ENCODE peak calls at places on chromosomes 13 and 19, in ten cellular contexts. One of them, this sample, is unnamed.

GRCh38 chr13:114087430-114087829 is 45.0 kb downstream of the RASA3 start:
- DNase-seq in HFF-Myc: no peak
- DNase-seq in astrocyte of the spinal cord: no peak
- DNase-seq in astrocyte of the hippocampus: no peak
- DNase-seq in B cell: no peak
- DNase-seq in stimulated activated CD4-positive, alpha-beta T cell treated with anti-CD3 and anti-CD28 coated beads, Interleukin-12 subunit alpha, Interleukin-12 subunit beta, amount 100 ng/mL, for 24 hours: no peak
- DNase-seq in memory B cell: no peak
- DNase-seq in NCI-H510A: no peak
- DNase-seq in breast epithelium: no peak
- DNase-seq in CD8-positive, alpha-beta memory T cell: peak
- DNase-seq in this sample: no peak

GRCh38 chr19:48934837-48935236 is 1.3 kb downstream of the DHDH start:
- DNase-seq in HFF-Myc: no peak
- DNase-seq in astrocyte of the spinal cord: no peak
- DNase-seq in astrocyte of the hippocampus: no peak
- DNase-seq in B cell: no peak
- DNase-seq in stimulated activated CD4-positive, alpha-beta T cell treated with anti-CD3 and anti-CD28 coated beads, Interleukin-12 subunit alpha, Interleukin-12 subunit beta, amount 100 ng/mL, for 24 hours: no peak
- DNase-seq in memory B cell: no peak
- DNase-seq in NCI-H510A: no peak
- DNase-seq in breast epithelium: no peak
- DNase-seq in CD8-positive, alpha-beta memory T cell: no peak
- DNase-seq in this sample: no peak

GRCh38 chr13:23322353-23323336 is 110.9 kb downstream of the SACS start:
- DNase-seq in HFF-Myc: no peak
- DNase-seq in astrocyte of the spinal cord: no peak
- DNase-seq in astrocyte of the hippocampus: no peak
- DNase-seq in B cell: no peak
- DNase-seq in stimulated activated CD4-positive, alpha-beta T cell treated with anti-CD3 and anti-CD28 coated beads, Interleukin-12 subunit alpha, Interleukin-12 subunit beta, amount 100 ng/mL, for 24 hours: no peak
- DNase-seq in memory B cell: no peak
- DNase-seq in NCI-H510A: peak
- DNase-seq in breast epithelium: no peak
- DNase-seq in CD8-positive, alpha-beta memory T cell: no peak
- DNase-seq in this sample: no peak

GRCh38 chr19:47037766-47038165 is 10.7 kb downstream of the TMEM160 start:
- DNase-seq in HFF-Myc: no peak
- DNase-seq in astrocyte of the spinal cord: no peak
- DNase-seq in astrocyte of the hippocampus: no peak
- DNase-seq in B cell: no peak
- DNase-seq in stimulated activated CD4-positive, alpha-beta T cell treated with anti-CD3 and anti-CD28 coated beads, Interleukin-12 subunit alpha, Interleukin-12 subunit beta, amount 100 ng/mL, for 24 hours: no peak
- DNase-seq in memory B cell: no peak
- DNase-seq in NCI-H510A: no peak
- DNase-seq in breast epithelium: no peak
- DNase-seq in CD8-positive, alpha-beta memory T cell: no peak
- DNase-seq in this sample: no peak

GRCh38 chr13:110835721-110836599 is 78.9 kb downstream of the ANKRD10 start:
- DNase-seq in HFF-Myc: no peak
- DNase-seq in astrocyte of the spinal cord: no peak
- DNase-seq in astrocyte of the hippocampus: no peak
- DNase-seq in B cell: no peak
- DNase-seq in stimulated activated CD4-positive, alpha-beta T cell treated with anti-CD3 and anti-CD28 coated beads, Interleukin-12 subunit alpha, Interleukin-12 subunit beta, amount 100 ng/mL, for 24 hours: no peak
- DNase-seq in memory B cell: no peak
- DNase-seq in NCI-H510A: no peak
- DNase-seq in breast epithelium: no peak
- DNase-seq in CD8-positive, alpha-beta memory T cell: no peak
- DNase-seq in this sample: no peak

GRCh38 chr19:51710163-51710562 is 13.6 kb downstream of the HAS1 start:
- DNase-seq in HFF-Myc: no peak
- DNase-seq in astrocyte of the spinal cord: peak
- DNase-seq in astrocyte of the hippocampus: peak
- DNase-seq in B cell: no peak
- DNase-seq in stimulated activated CD4-positive, alpha-beta T cell treated with anti-CD3 and anti-CD28 coated beads, Interleukin-12 subunit alpha, Interleukin-12 subunit beta, amount 100 ng/mL, for 24 hours: no peak
- DNase-seq in memory B cell: no peak
- DNase-seq in NCI-H510A: no peak
- DNase-seq in breast epithelium: no peak
- DNase-seq in CD8-positive, alpha-beta memory T cell: no peak
- DNase-seq in this sample: no peak

GRCh38 chr19:4086336-4086953 is 19.7 kb upstream of the ZBTB7A start:
- DNase-seq in HFF-Myc: no peak
- DNase-seq in astrocyte of the spinal cord: no peak
- DNase-seq in astrocyte of the hippocampus: no peak
- DNase-seq in B cell: no peak
- DNase-seq in stimulated activated CD4-positive, alpha-beta T cell treated with anti-CD3 and anti-CD28 coated beads, Interleukin-12 subunit alpha, Interleukin-12 subunit beta, amount 100 ng/mL, for 24 hours: no peak
- DNase-seq in memory B cell: no peak
- DNase-seq in NCI-H510A: no peak
- DNase-seq in breast epithelium: no peak
- DNase-seq in CD8-positive, alpha-beta memory T cell: no peak
- DNase-seq in this sample: no peak

GRCh38 chr19:19433666-19434213 is 28.3 kb downstream of the GATAD2A start:
- DNase-seq in HFF-Myc: no peak
- DNase-seq in astrocyte of the spinal cord: no peak
- DNase-seq in astrocyte of the hippocampus: no peak
- DNase-seq in B cell: no peak
- DNase-seq in stimulated activated CD4-positive, alpha-beta T cell treated with anti-CD3 and anti-CD28 coated beads, Interleukin-12 subunit alpha, Interleukin-12 subunit beta, amount 100 ng/mL, for 24 hours: no peak
- DNase-seq in memory B cell: no peak
- DNase-seq in NCI-H510A: no peak
- DNase-seq in breast epithelium: no peak
- DNase-seq in CD8-positive, alpha-beta memory T cell: no peak
- DNase-seq in this sample: no peak

GRCh38 chr19:13718733-13719132 is 45.6 kb upstream of the MRI1 start:
- DNase-seq in HFF-Myc: no peak
- DNase-seq in astrocyte of the spinal cord: peak
- DNase-seq in astrocyte of the hippocampus: peak
- DNase-seq in B cell: no peak
- DNase-seq in stimulated activated CD4-positive, alpha-beta T cell treated with anti-CD3 and anti-CD28 coated beads, Interleukin-12 subunit alpha, Interleukin-12 subunit beta, amount 100 ng/mL, for 24 hours: no peak
- DNase-seq in memory B cell: no peak
- DNase-seq in NCI-H510A: peak
- DNase-seq in breast epithelium: no peak
- DNase-seq in CD8-positive, alpha-beta memory T cell: no peak
- DNase-seq in this sample: peak

GRCh38 chr19:52219611-52220010 is 29.8 kb downstream of the PPP2R1A start:
- DNase-seq in HFF-Myc: no peak
- DNase-seq in astrocyte of the spinal cord: no peak
- DNase-seq in astrocyte of the hippocampus: no peak
- DNase-seq in B cell: no peak
- DNase-seq in stimulated activated CD4-positive, alpha-beta T cell treated with anti-CD3 and anti-CD28 coated beads, Interleukin-12 subunit alpha, Interleukin-12 subunit beta, amount 100 ng/mL, for 24 hours: no peak
- DNase-seq in memory B cell: no peak
- DNase-seq in NCI-H510A: no peak
- DNase-seq in breast epithelium: no peak
- DNase-seq in CD8-positive, alpha-beta memory T cell: no peak
- DNase-seq in this sample: no peak

GRCh38 chr13:112113355-112113754 is 46.4 kb downstream of the SOX1 start:
- DNase-seq in HFF-Myc: no peak
- DNase-seq in astrocyte of the spinal cord: no peak
- DNase-seq in astrocyte of the hippocampus: no peak
- DNase-seq in B cell: no peak
- DNase-seq in stimulated activated CD4-positive, alpha-beta T cell treated with anti-CD3 and anti-CD28 coated beads, Interleukin-12 subunit alpha, Interleukin-12 subunit beta, amount 100 ng/mL, for 24 hours: no peak
- DNase-seq in memory B cell: no peak
- DNase-seq in NCI-H510A: peak
- DNase-seq in breast epithelium: no peak
- DNase-seq in CD8-positive, alpha-beta memory T cell: no peak
- DNase-seq in this sample: no peak

GRCh38 chr13:79741006-79741405 is 260.1 kb downstream of the NDFIP2 start:
- DNase-seq in HFF-Myc: no peak
- DNase-seq in astrocyte of the spinal cord: peak
- DNase-seq in astrocyte of the hippocampus: peak
- DNase-seq in B cell: no peak
- DNase-seq in stimulated activated CD4-positive, alpha-beta T cell treated with anti-CD3 and anti-CD28 coated beads, Interleukin-12 subunit alpha, Interleukin-12 subunit beta, amount 100 ng/mL, for 24 hours: no peak
- DNase-seq in memory B cell: no peak
- DNase-seq in NCI-H510A: no peak
- DNase-seq in breast epithelium: no peak
- DNase-seq in CD8-positive, alpha-beta memory T cell: no peak
- DNase-seq in this sample: no peak

GRCh38 chr13:50357586-50358118 is 342.4 kb downstream of the KCNRG start:
- DNase-seq in HFF-Myc: peak
- DNase-seq in astrocyte of the spinal cord: peak
- DNase-seq in astrocyte of the hippocampus: peak
- DNase-seq in B cell: no peak
- DNase-seq in stimulated activated CD4-positive, alpha-beta T cell treated with anti-CD3 and anti-CD28 coated beads, Interleukin-12 subunit alpha, Interleukin-12 subunit beta, amount 100 ng/mL, for 24 hours: no peak
- DNase-seq in memory B cell: no peak
- DNase-seq in NCI-H510A: peak
- DNase-seq in breast epithelium: peak
- DNase-seq in CD8-positive, alpha-beta memory T cell: no peak
- DNase-seq in this sample: peak

GRCh38 chr13:100470841-100471505 is 117.6 kb downstream of the GGACT start:
- DNase-seq in HFF-Myc: no peak
- DNase-seq in astrocyte of the spinal cord: no peak
- DNase-seq in astrocyte of the hippocampus: no peak
- DNase-seq in B cell: no peak
- DNase-seq in stimulated activated CD4-positive, alpha-beta T cell treated with anti-CD3 and anti-CD28 coated beads, Interleukin-12 subunit alpha, Interleukin-12 subunit beta, amount 100 ng/mL, for 24 hours: no peak
- DNase-seq in memory B cell: no peak
- DNase-seq in NCI-H510A: no peak
- DNase-seq in breast epithelium: no peak
- DNase-seq in CD8-positive, alpha-beta memory T cell: no peak
- DNase-seq in this sample: no peak

GRCh38 chr19:32070101-32070500 is 275.3 kb upstream of the ZNF507 start:
- DNase-seq in HFF-Myc: no peak
- DNase-seq in astrocyte of the spinal cord: no peak
- DNase-seq in astrocyte of the hippocampus: no peak
- DNase-seq in B cell: no peak
- DNase-seq in stimulated activated CD4-positive, alpha-beta T cell treated with anti-CD3 and anti-CD28 coated beads, Interleukin-12 subunit alpha, Interleukin-12 subunit beta, amount 100 ng/mL, for 24 hours: no peak
- DNase-seq in memory B cell: no peak
- DNase-seq in NCI-H510A: no peak
- DNase-seq in breast epithelium: no peak
- DNase-seq in CD8-positive, alpha-beta memory T cell: no peak
- DNase-seq in this sample: no peak

GRCh38 chr19:33392341-33393285 is 19.1 kb downstream of the CEBPG start:
- DNase-seq in HFF-Myc: no peak
- DNase-seq in astrocyte of the spinal cord: no peak
- DNase-seq in astrocyte of the hippocampus: no peak
- DNase-seq in B cell: no peak
- DNase-seq in stimulated activated CD4-positive, alpha-beta T cell treated with anti-CD3 and anti-CD28 coated beads, Interleukin-12 subunit alpha, Interleukin-12 subunit beta, amount 100 ng/mL, for 24 hours: no peak
- DNase-seq in memory B cell: no peak
- DNase-seq in NCI-H510A: no peak
- DNase-seq in breast epithelium: no peak
- DNase-seq in CD8-positive, alpha-beta memory T cell: peak
- DNase-seq in this sample: no peak

GRCh38 chr13:44436589-44437337 is 63.1 kb downstream of the SERP2 start:
- DNase-seq in HFF-Myc: peak
- DNase-seq in astrocyte of the spinal cord: peak
- DNase-seq in astrocyte of the hippocampus: peak
- DNase-seq in B cell: peak
- DNase-seq in stimulated activated CD4-positive, alpha-beta T cell treated with anti-CD3 and anti-CD28 coated beads, Interleukin-12 subunit alpha, Interleukin-12 subunit beta, amount 100 ng/mL, for 24 hours: peak
- DNase-seq in memory B cell: peak
- DNase-seq in NCI-H510A: peak
- DNase-seq in breast epithelium: peak
- DNase-seq in CD8-positive, alpha-beta memory T cell: no peak
- DNase-seq in this sample: peak

GRCh38 chr13:44576396-44577235 is 486 bp upstream of the TSC22D1 start:
- DNase-seq in HFF-Myc: no peak
- DNase-seq in astrocyte of the spinal cord: no peak
- DNase-seq in astrocyte of the hippocampus: peak
- DNase-seq in B cell: peak
- DNase-seq in stimulated activated CD4-positive, alpha-beta T cell treated with anti-CD3 and anti-CD28 coated beads, Interleukin-12 subunit alpha, Interleukin-12 subunit beta, amount 100 ng/mL, for 24 hours: no peak
- DNase-seq in memory B cell: no peak
- DNase-seq in NCI-H510A: no peak
- DNase-seq in breast epithelium: no peak
- DNase-seq in CD8-positive, alpha-beta memory T cell: peak
- DNase-seq in this sample: no peak

GRCh38 chr19:13072206-13072898 is 30.3 kb downstream of the LYL1 start:
- DNase-seq in HFF-Myc: no peak
- DNase-seq in astrocyte of the spinal cord: no peak
- DNase-seq in astrocyte of the hippocampus: no peak
- DNase-seq in B cell: no peak
- DNase-seq in stimulated activated CD4-positive, alpha-beta T cell treated with anti-CD3 and anti-CD28 coated beads, Interleukin-12 subunit alpha, Interleukin-12 subunit beta, amount 100 ng/mL, for 24 hours: no peak
- DNase-seq in memory B cell: no peak
- DNase-seq in NCI-H510A: no peak
- DNase-seq in breast epithelium: no peak
- DNase-seq in CD8-positive, alpha-beta memory T cell: no peak
- DNase-seq in this sample: no peak

GRCh38 chr13:111664060-111664459 is 343.6 kb downstream of the TEX29 start:
- DNase-seq in HFF-Myc: no peak
- DNase-seq in astrocyte of the spinal cord: no peak
- DNase-seq in astrocyte of the hippocampus: no peak
- DNase-seq in B cell: no peak
- DNase-seq in stimulated activated CD4-positive, alpha-beta T cell treated with anti-CD3 and anti-CD28 coated beads, Interleukin-12 subunit alpha, Interleukin-12 subunit beta, amount 100 ng/mL, for 24 hours: no peak
- DNase-seq in memory B cell: no peak
- DNase-seq in NCI-H510A: no peak
- DNase-seq in breast epithelium: no peak
- DNase-seq in CD8-positive, alpha-beta memory T cell: no peak
- DNase-seq in this sample: no peak

GRCh38 chr13:72763411-72763810 is 18.3 kb downstream of the DIS3 start:
- DNase-seq in HFF-Myc: no peak
- DNase-seq in astrocyte of the spinal cord: no peak
- DNase-seq in astrocyte of the hippocampus: peak
- DNase-seq in B cell: no peak
- DNase-seq in stimulated activated CD4-positive, alpha-beta T cell treated with anti-CD3 and anti-CD28 coated beads, Interleukin-12 subunit alpha, Interleukin-12 subunit beta, amount 100 ng/mL, for 24 hours: no peak
- DNase-seq in memory B cell: no peak
- DNase-seq in NCI-H510A: no peak
- DNase-seq in breast epithelium: no peak
- DNase-seq in CD8-positive, alpha-beta memory T cell: no peak
- DNase-seq in this sample: no peak

GRCh38 chr19:15403151-15403531 is 15.6 kb downstream of the AKAP8L start:
- DNase-seq in HFF-Myc: no peak
- DNase-seq in astrocyte of the spinal cord: no peak
- DNase-seq in astrocyte of the hippocampus: no peak
- DNase-seq in B cell: no peak
- DNase-seq in stimulated activated CD4-positive, alpha-beta T cell treated with anti-CD3 and anti-CD28 coated beads, Interleukin-12 subunit alpha, Interleukin-12 subunit beta, amount 100 ng/mL, for 24 hours: no peak
- DNase-seq in memory B cell: no peak
- DNase-seq in NCI-H510A: no peak
- DNase-seq in breast epithelium: no peak
- DNase-seq in CD8-positive, alpha-beta memory T cell: no peak
- DNase-seq in this sample: no peak

GRCh38 chr19:14003279-14004051 is 2.7 kb downstream of the RFX1 start:
- DNase-seq in HFF-Myc: no peak
- DNase-seq in astrocyte of the spinal cord: no peak
- DNase-seq in astrocyte of the hippocampus: no peak
- DNase-seq in B cell: no peak
- DNase-seq in stimulated activated CD4-positive, alpha-beta T cell treated with anti-CD3 and anti-CD28 coated beads, Interleukin-12 subunit alpha, Interleukin-12 subunit beta, amount 100 ng/mL, for 24 hours: no peak
- DNase-seq in memory B cell: no peak
- DNase-seq in NCI-H510A: no peak
- DNase-seq in breast epithelium: no peak
- DNase-seq in CD8-positive, alpha-beta memory T cell: peak
- DNase-seq in this sample: no peak